ENCODE peak calls at places on chromosomes 11 and 22, in ten cellular contexts. F, C, A, O, G, U, Y, D, Z and K are unnamed samples.

GRCh38 chr11:17750013-17750816 is 15.6 kb downstream of the KCNC1 start:
- DNase-seq in F (no peak), U (no peak), Y (no peak), D (no peak), A (no peak), Z (no peak), G (no peak), O (no peak), C (no peak), K (peak; percentile 8)

GRCh38 chr11:35675901-35676610 is 13.5 kb downstream of the TRIM44 start:
- DNase-seq in U (no peak), O (no peak), Z (no peak), F (no peak), D (no peak), A (no peak), C (no peak), G (no peak), Y (no peak), K (no peak)

GRCh38 chr22:20624161-20624616 is 116.8 kb downstream of the MED15 start:
- DNase-seq in G (no peak), Y (peak; percentile 11), F (no peak), C (no peak), Z (no peak), O (no peak), U (peak; percentile 79), A (no peak), D (no peak), K (no peak)

GRCh38 chr11:41281131-41281742 is 178.2 kb downstream of the LRRC4C start:
- DNase-seq in D (no peak), O (no peak), Z (no peak), U (no peak), A (no peak), F (no peak), Y (no peak), C (no peak), G (no peak), K (no peak)

GRCh38 chr11:61092280-61092766 is 10.0 kb upstream of the CD5 start:
- DNase-seq in Y (no peak), F (no peak), C (no peak), Z (peak; percentile 55), U (peak; percentile 78), D (no peak), G (no peak), O (no peak), A (no peak), K (no peak)

GRCh38 chr11:134519788-134520187 is 107.7 kb upstream of the B3GAT1 start:
- DNase-seq in O (no peak), U (no peak), F (no peak), D (no peak), Z (no peak), G (no peak), Y (no peak), A (no peak), C (no peak), K (no peak)

GRCh38 chr11:12769834-12770345 is 95.7 kb downstream of the TEAD1 start:
- DNase-seq in U (no peak), Y (peak; percentile 77), C (peak; percentile 60), A (peak; percentile 52), O (no peak), G (no peak), D (no peak), F (no peak), Z (no peak), K (no peak)

GRCh38 chr11:92775277-92775676 is 194.2 kb upstream of the MTNR1B start:
- DNase-seq in O (no peak), A (no peak), G (no peak), U (no peak), Y (no peak), Z (no peak), D (no peak), F (no peak), C (no peak), K (no peak)

GRCh38 chr11:67287355-67288197 is 1.5 kb upstream of the ANKRD13D start:
- DNase-seq in F (no peak), G (no peak), O (no peak), C (no peak), Y (no peak), U (no peak), Z (no peak), D (no peak), A (no peak), K (no peak)

GRCh38 chr11:31022080-31022479 is 347.5 kb downstream of the DCDC1 start:
- DNase-seq in G (no peak), Z (no peak), D (no peak), U (no peak), A (no peak), O (no peak), F (no peak), C (no peak), Y (no peak), K (no peak)

GRCh38 chr22:48372395-48372794 is 1455.3 kb downstream of the BRD1 start:
- DNase-seq in Z (no peak), G (no peak), F (peak; percentile 29), A (no peak), D (no peak), U (no peak), O (no peak), C (no peak), Y (no peak), K (no peak)

GRCh38 chr11:1102221-1102971 is 27.7 kb downstream of the MUC2 start:
- DNase-seq in O (no peak), D (no peak), G (no peak), A (no peak), F (no peak), Y (no peak), C (no peak), U (no peak), Z (no peak), K (no peak)

GRCh38 chr11:67119577-67120391 is 721 bp downstream of the KDM2A start:
- DNase-seq in A (peak; percentile 55), Z (peak; percentile 3), D (peak; percentile 36), Y (no peak), U (no peak), G (no peak), O (peak; percentile 4), C (peak; percentile 48), F (peak; percentile 57), K (peak; percentile 23)

GRCh38 chr11:129569007-129569406 is 193.4 kb downstream of the BARX2 start:
- DNase-seq in C (no peak), A (no peak), O (no peak), Z (no peak), D (no peak), G (no peak), Y (no peak), F (no peak), U (no peak), K (no peak)

GRCh38 chr22:39251762-39252460 is 7.1 kb upstream of the PDGFB start:
- DNase-seq in C (no peak), Y (no peak), F (no peak), O (no peak), Z (no peak), U (no peak), G (no peak), D (no peak), A (no peak), K (no peak)

GRCh38 chr11:12824281-12825041 is 150.2 kb downstream of the TEAD1 start:
- DNase-seq in F (peak; percentile 70), D (no peak), G (no peak), O (peak; percentile 9), A (peak; percentile 59), Z (no peak), C (no peak), Y (no peak), U (no peak), K (no peak)

GRCh38 chr22:20173720-20174119 is 22.9 kb upstream of the CCDC188 start:
- DNase-seq in Y (no peak), Z (no peak), A (no peak), U (no peak), C (no peak), G (no peak), O (no peak), D (no peak), F (no peak), K (no peak)

GRCh38 chr11:123654566-123655081 is at the start of gene SCN3B:
- DNase-seq in F (no peak), C (peak; percentile 72), D (peak; percentile 68), Z (no peak), G (peak; percentile 73), U (no peak), Y (no peak), O (peak; percentile 35), A (peak; percentile 95), K (peak; percentile 73)

GRCh38 chr11:12232819-12233601 is 122.6 kb downstream of the MICAL2 start:
- DNase-seq in O (no peak), Z (no peak), U (no peak), D (no peak), Y (peak; percentile 89), G (no peak), C (peak; percentile 32), F (no peak), A (no peak), K (no peak)

GRCh38 chr11:62770778-62771143 is 435 bp upstream of the TAF6L start:
- DNase-seq in Z (no peak), G (no peak), C (no peak), A (peak; percentile 74), U (no peak), O (peak; percentile 62), D (no peak), F (peak; percentile 54), Y (no peak), K (no peak)

GRCh38 chr22:27331526-27332281 is 469.9 kb downstream of the MN1 start:
- DNase-seq in G (no peak), Z (no peak), F (no peak), C (peak; percentile 43), O (peak; percentile 3), Y (no peak), D (peak; percentile 18), A (peak; percentile 0), U (no peak), K (peak; percentile 64)

GRCh38 chr11:129377739-129378138 is 2.1 kb downstream of the BARX2 start:
- DNase-seq in Y (no peak), D (no peak), O (no peak), A (no peak), U (no peak), F (no peak), G (no peak), Z (no peak), C (no peak), K (no peak)

GRCh38 chr11:45872513-45873356 is 12.7 kb upstream of the MAPK8IP1 start:
- DNase-seq in F (no peak), A (peak; percentile 39), Z (no peak), D (peak; percentile 50), U (peak; percentile 15), O (peak; percentile 47), G (peak; percentile 44), C (peak; percentile 68), Y (peak; percentile 79), K (peak; percentile 31)

GRCh38 chr11:121582296-121582695 is 129.5 kb upstream of the SORL1-AS1 start:
- DNase-seq in O (no peak), C (no peak), U (no peak), A (no peak), Y (no peak), G (no peak), Z (no peak), F (no peak), D (no peak), K (no peak)

GRCh38 chr11:121465709-121466062 is 12.9 kb upstream of the SORL1-AS1 start:
- DNase-seq in Z (no peak), Y (no peak), O (no peak), U (no peak), D (no peak), C (no peak), F (no peak), G (no peak), A (no peak), K (no peak)

GRCh38 chr22:22243033-22243680 is 1.4 kb upstream of the VPREB1 start:
- DNase-seq in Y (no peak), D (no peak), G (no peak), Z (no peak), C (no peak), O (no peak), F (no peak), A (no peak), U (no peak), K (no peak)

GRCh38 chr22:41345807-41346335 is 35.9 kb upstream of the TEF start:
- DNase-seq in A (no peak), O (no peak), Z (no peak), F (no peak), G (no peak), Y (no peak), U (no peak), D (no peak), C (no peak), K (no peak)

GRCh38 chr11:82722236-82722635 is 11.4 kb downstream of the FAM181B start:
- DNase-seq in Y (peak; percentile 43), C (no peak), O (no peak), U (no peak), A (no peak), Z (no peak), D (no peak), F (no peak), G (no peak), K (no peak)